ENCODE peak calls at places on chromosome 22, in four cellular contexts. D, T, M and H are unnamed samples. For H3K4me1, the result is how much of the 10 kb centered on the place peaks cover.

GRCh38 chr22:42283288-42284229 is 13.1 kb upstream of the TCF20 start:
- DNase-seq in T (peak), M (no peak), D (no peak), H (peak)

GRCh38 chr22:35634981-35635540 is 13.2 kb upstream of the APOL6 start:
- DNase-seq in D (no peak), T (no peak), M (no peak), H (no peak)

GRCh38 chr22:19371893-19372292 is 59.6 kb downstream of the HIRA start:
- DNase-seq in D (no peak), T (no peak), M (no peak), H (no peak)

GRCh38 chr22:40176921-40177737 is 596 bp upstream of the TNRC6B start:
- DNase-seq in T (peak), M (peak), D (peak), H (peak)

GRCh38 chr22:50425179-50425916 is 49.5 kb downstream of the SBF1 start:
- DNase-seq in T (no peak), M (peak), D (no peak), H (no peak)

GRCh38 chr22:24035296-24035695 is 24.2 kb downstream of the CABIN1 start:
- DNase-seq in D (no peak), M (no peak), T (no peak), H (no peak)

GRCh38 chr22:42281706-42282251 is 11.3 kb upstream of the TCF20 start:
- DNase-seq in D (no peak), T (peak), M (no peak), H (no peak)

GRCh38 chr22:44928711-44929347 is 81.0 kb downstream of the PHF21B start:
- DNase-seq in D (no peak), T (no peak), M (no peak), H (no peak)

GRCh38 chr22:30876925-30877553 is 91.5 kb downstream of the MORC2 start:
- DNase-seq in T (no peak), D (no peak), M (no peak), H (peak)

GRCh38 chr22:32469799-32470212 is 4.8 kb upstream of the FBXO7 start:
- DNase-seq in T (no peak), D (no peak), M (no peak), H (no peak)

GRCh38 chr22:36578619-36579018 is 49.7 kb upstream of the EIF3D start:
- DNase-seq in D (no peak), M (no peak), T (no peak), H (no peak)

GRCh38 chr22:41862160-41862529 is 29.2 kb downstream of the SREBF2 start:
- DNase-seq in M (no peak), T (no peak), D (no peak), H (no peak)

GRCh38 chr22:44181912-44182590 is 1.3 kb downstream of the PARVG start:
- DNase-seq in T (no peak), M (no peak), D (no peak), H (no peak)

GRCh38 chr22:20952544-20953341 is 14.3 kb upstream of the AIFM3 start:
- DNase-seq in D (no peak), M (no peak), T (no peak), H (peak)

GRCh38 chr22:24096401-24097115 is 84.7 kb upstream of the SUSD2 start:
- DNase-seq in T (no peak), D (no peak), M (no peak), H (peak)

GRCh38 chr22:30866811-30867271 is 101.7 kb downstream of the MORC2 start:
- DNase-seq in M (peak), D (no peak), T (no peak), H (peak)

GRCh38 chr22:24894220-24894975 is 52.1 kb downstream of the LHFPL7 start:
- DNase-seq in T (no peak), M (peak), D (peak), H (peak)

GRCh38 chr22:19194751-19195536 is 16.4 kb upstream of the SLC25A1 start:
- DNase-seq in T (no peak), M (no peak), D (no peak), H (no peak)

GRCh38 chr22:44127353-44127752 is 53.4 kb upstream of the PARVG start:
- DNase-seq in T (no peak), M (peak), D (no peak), H (no peak)

GRCh38 chr22:18983120-18983651 is 47.1 kb upstream of the PRODH start:
- DNase-seq in M (no peak), D (no peak), T (peak), H (peak)

GRCh38 chr22:35452351-35452781 is 52.4 kb downstream of the MCM5 start:
- DNase-seq in D (no peak), M (no peak), T (no peak), H (no peak)

DNA sequence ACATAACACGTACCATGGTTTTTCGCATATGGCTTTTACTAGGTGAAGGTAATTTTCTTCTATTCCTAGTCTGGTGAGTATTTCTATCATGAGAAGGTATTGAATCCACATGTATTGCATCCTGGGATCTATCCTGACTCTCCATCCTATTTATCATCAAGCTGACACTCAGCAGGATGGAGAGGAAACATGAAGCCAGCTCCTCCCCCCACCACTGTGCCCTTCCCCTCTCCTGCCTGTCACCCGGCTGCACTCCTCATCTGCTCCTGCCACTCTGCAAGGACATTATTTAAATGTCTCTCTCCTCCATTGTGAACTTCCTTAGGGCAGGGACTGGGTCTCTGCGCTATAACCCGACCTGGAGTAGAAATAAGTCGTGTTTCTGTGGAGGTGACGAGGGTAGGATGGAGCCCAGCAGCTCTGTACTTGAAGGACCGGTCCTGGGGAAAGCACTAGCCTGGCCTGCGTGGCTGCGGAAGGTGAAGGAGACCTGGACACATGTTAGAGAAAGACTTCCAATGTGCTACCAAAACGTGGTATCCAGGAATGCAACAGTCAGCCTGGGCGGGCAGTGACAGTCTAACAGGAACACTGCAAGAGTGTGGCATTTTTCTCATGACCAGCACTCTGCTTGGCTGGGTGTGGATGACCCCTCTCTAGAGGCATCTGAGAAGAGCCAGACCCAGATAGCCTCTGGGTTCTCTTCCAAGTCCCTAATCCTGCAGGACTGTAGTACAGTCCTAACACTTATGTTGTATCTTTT is 111.2 kb downstream of the MICAL3 start:
- DNase-seq in D (no peak), T (no peak), M (no peak), H (no peak)
- H3K4me1 ChIP-seq in D (under half), T (under half), M (under half), H (under half)

DNA sequence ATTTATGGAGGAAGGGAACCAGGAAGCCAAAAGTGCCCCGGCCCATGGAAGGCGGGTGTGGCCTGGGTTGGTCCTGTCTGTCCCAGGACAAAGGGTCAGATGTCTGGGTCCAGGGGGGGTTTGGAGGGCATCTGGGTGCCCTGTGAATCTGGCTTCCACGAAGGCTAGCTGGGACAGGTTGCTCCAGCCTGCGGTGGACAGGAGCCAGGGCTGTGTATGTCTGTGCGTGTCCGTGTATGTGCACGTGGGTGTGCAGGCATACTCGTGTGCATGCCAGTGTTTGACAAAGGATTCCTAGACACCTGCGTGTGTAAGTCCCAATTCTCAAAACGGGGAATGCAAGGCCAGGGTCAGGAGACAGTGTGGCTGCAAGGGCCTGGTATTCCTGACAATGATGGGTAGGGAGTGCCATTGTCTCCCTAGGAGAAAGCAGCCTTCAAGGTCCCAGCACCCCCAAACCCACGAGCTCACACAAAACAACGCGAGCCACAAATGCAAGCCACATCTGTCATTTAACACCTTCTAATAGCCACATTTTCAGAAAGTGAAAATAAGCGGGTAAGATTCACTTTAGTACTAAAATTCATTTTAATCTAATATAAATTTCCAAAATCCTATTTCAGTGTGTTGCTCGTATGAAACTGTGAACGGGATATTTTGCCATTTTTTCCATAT is 78.4 kb upstream of the WNT7B start:
- DNase-seq in M (peak), D (no peak), T (no peak), H (peak)
- H3K4me1 ChIP-seq in M (half or more), D (half or more), T (under half), H (under half)

GRCh38 chr22:29766632-29767288 is at the start of gene ZMAT5:
- DNase-seq in T (peak), M (peak), D (peak), H (peak)

GRCh38 chr22:29769723-29770321 is 2.7 kb downstream of the UQCR10 start:
- DNase-seq in M (no peak), T (no peak), D (no peak), H (no peak)

GRCh38 chr22:29765905-29766631 is 739 bp downstream of the ZMAT5 start:
- DNase-seq in D (no peak), T (no peak), M (no peak), H (no peak)

GRCh38 chr22:29767289-29768051 is at the start of gene UQCR10:
- DNase-seq in D (peak), T (peak), M (no peak), H (peak)

DNA sequence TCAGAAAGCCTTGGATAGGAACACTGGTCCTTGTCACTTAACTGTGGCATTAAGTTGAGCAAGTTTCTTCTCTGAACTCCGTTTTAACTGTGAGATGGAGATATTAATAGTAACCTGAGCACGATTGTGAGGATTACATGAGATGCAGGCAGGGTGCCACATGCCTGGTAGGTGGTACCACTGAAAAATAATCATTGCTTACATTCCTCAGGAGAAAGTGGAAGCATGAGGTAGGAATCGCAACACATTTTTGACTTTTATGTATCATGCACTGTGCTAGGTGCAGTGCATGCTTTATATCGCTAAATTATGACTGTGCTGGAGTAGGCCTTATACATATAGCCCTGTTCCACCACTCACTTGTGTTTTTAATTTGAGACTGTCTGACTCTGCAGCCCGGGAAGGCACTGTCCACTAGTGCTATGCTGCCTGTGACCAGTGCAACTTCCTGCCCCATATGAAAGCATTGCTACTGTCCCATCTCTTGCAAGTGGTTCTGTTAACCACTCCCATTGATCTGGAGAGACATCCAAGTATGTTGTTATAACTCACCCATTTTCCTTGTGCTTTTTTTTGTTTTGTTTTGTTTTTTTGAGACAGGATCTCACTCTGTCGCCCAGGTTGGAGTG is 997 bp downstream of the UQCR10 start:
- DNase-seq in D (no peak), T (no peak), M (no peak), H (no peak)
- H3K4me1 ChIP-seq in D (under half), T (under half), M (under half), H (under half)

DNA sequence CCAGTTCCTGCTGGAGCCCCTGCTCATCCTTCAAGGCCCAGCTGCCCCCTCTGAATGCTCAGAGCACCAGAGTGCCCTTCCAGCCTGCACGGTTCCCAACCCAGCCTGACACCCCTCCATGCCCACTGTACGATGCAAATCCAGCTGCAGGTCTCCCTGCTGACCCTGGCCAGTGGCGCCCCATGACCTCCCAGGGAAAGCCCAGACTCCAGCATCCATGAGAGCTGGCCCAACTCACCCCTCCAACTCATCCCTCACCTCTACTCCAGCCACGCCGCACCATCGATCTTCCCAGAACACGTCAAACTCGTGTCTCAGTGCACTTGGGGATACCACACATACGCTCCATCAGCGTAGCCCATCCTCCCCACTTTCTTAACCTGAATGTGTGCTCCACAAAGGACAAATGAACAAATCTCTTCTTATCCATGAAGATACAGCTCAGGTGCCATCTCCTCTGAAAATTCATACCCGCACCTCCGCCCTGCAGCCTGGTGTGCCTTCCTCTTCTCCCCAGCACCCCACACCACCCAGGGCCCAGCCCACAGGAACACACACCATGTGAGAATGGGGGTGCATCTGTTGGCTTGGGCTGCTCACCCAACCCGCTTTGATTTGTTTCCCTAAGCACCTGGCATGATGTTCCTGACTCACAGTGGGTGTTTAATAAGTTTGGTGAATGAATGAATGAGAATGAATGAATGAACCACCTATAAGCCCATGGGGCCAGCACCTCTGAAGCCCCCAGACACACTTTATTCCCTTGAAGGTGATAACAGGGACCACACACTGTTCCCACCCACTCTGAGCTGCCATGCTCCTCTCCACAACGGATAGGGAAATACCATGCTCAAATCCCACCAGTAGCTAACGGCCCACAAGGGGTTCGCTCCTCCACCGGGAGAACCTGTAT is 6.2 kb downstream of the PLA2G6 start:
- DNase-seq in T (no peak), M (no peak), D (no peak), H (no peak)
- H3K4me1 ChIP-seq in T (under half), M (half or more), D (under half), H (under half)

GRCh38 chr22:26483043-26483438 is 542 bp downstream of the HPS4 start:
- DNase-seq in M (no peak), T (no peak), D (no peak), H (no peak)
- H3K4me1 ChIP-seq in M (under half), T (under half), D (under half), H (under half)

DNA sequence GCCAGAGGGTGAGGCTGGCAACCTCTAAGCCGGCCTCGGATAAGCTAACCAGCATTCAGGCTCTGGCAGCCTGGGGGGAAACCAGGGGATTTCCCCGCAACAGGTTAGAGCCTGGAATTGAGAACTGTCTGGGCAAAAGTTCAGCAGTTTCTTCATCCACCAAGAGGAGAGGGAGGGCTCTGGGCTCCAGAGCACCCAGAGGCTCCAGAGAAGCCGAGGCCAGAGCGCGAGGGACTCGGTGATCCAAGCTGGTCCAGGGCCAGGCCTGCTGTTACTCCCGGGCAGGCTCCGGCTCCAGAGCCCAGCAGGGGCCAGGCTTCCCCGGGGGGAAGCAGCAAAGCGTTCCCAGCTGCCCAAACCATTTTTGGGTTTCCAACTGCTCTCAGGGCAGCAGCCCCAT is 13.3 kb upstream of the SH3BP1 start:
- DNase-seq in M (no peak), D (no peak), T (no peak), H (peak)
- H3K4me1 ChIP-seq in M (under half), D (under half), T (under half), H (under half)

GRCh38 chr22:49354516-49355205 is 473.0 kb downstream of the BRD1 start:
- DNase-seq in D (no peak), M (no peak), T (peak), H (no peak)
- H3K4me1 ChIP-seq in D (under half), M (under half), T (under half), H (under half)

GRCh38 chr22:38109391-38110000 is 988 bp downstream of the BAIAP2L2 start:
- DNase-seq in T (no peak), M (no peak), D (no peak), H (no peak)
- H3K4me1 ChIP-seq in T (under half), M (under half), D (under half), H (under half)

GRCh38 chr22:27840436-27840835 is 38.9 kb upstream of the MN1 start:
- DNase-seq in D (no peak), T (no peak), M (no peak), H (no peak)
- H3K4me1 ChIP-seq in D (under half), T (under half), M (under half), H (under half)